ENCODE peak calls at places on chromosome 3, in four cellular contexts. One of them, this sample, is unnamed.

GRCh38 chr3:33060609-33061337 is 36.2 kb downstream of the GLB1 start:
- DNase-seq in IMR-90: no peak
- DNase-seq in KBM-7: no peak
- DNase-seq in AG04449: no peak
- DNase-seq in this sample: no peak

GRCh38 chr3:123346041-123346440 is 102.8 kb downstream of the ADCY5 start:
- DNase-seq in IMR-90: no peak
- DNase-seq in KBM-7: no peak
- DNase-seq in AG04449: no peak
- DNase-seq in this sample: no peak

GRCh38 chr3:186772886-186773417 is 10.4 kb upstream of the EIF4A2 start:
- DNase-seq in IMR-90: no peak
- DNase-seq in KBM-7: no peak
- DNase-seq in AG04449: no peak
- DNase-seq in this sample: no peak

GRCh38 chr3:34727700-34728099 is 911.6 kb upstream of the ARPP21 start:
- DNase-seq in IMR-90: no peak
- DNase-seq in KBM-7: peak
- DNase-seq in AG04449: no peak
- DNase-seq in this sample: no peak

GRCh38 chr3:45950686-45951600 is 7.7 kb downstream of the CXCR6 start:
- DNase-seq in IMR-90: no peak
- DNase-seq in KBM-7: no peak
- DNase-seq in AG04449: no peak
- DNase-seq in this sample: no peak

GRCh38 chr3:72310028-72310987 is 525.4 kb upstream of the PROK2 start:
- DNase-seq in IMR-90: peak
- DNase-seq in KBM-7: peak
- DNase-seq in AG04449: peak
- DNase-seq in this sample: no peak

GRCh38 chr3:187445352-187445751 is 77.2 kb downstream of the RTP4 start:
- DNase-seq in IMR-90: no peak
- DNase-seq in KBM-7: no peak
- DNase-seq in AG04449: no peak
- DNase-seq in this sample: no peak

GRCh38 chr3:76873509-76874242 is 166.2 kb upstream of the ROBO2 start:
- DNase-seq in IMR-90: no peak
- DNase-seq in KBM-7: no peak
- DNase-seq in AG04449: no peak
- DNase-seq in this sample: no peak

GRCh38 chr3:53725308-53725995 is 120.8 kb downstream of the CHDH start:
- DNase-seq in IMR-90: no peak
- DNase-seq in KBM-7: no peak
- DNase-seq in AG04449: no peak
- DNase-seq in this sample: no peak

GRCh38 chr3:63442918-63443317 is 164.8 kb downstream of the SYNPR start:
- DNase-seq in IMR-90: no peak
- DNase-seq in KBM-7: no peak
- DNase-seq in AG04449: no peak
- DNase-seq in this sample: no peak

This sample was measured in iPS DF 19.7.